ENCODE peak calls at places on chromosomes 12 and 14, in eight cellular contexts. X, R, N, C, B, J, Z and W are unnamed samples.

GRCh38 chr14:95300697-95301526 is 18.8 kb downstream of the CLMN start:
- DNase-seq in N (no peak), Z (no peak), R (no peak), J (no peak), B (peak; percentile 96), X (no peak), C (no peak), W (no peak)

GRCh38 chr14:64721391-64721791 is 17.2 kb downstream of the PLEKHG3 start:
- DNase-seq in N (no peak), J (peak; percentile 59), R (no peak), Z (peak; percentile 76), B (no peak), C (no peak), X (no peak), W (peak; percentile 49)

GRCh38 chr12:52139147-52139546 is 52.7 kb downstream of the KRT80 start:
- DNase-seq in B (no peak), N (no peak), X (no peak), C (no peak), R (no peak), J (no peak), Z (no peak), W (no peak)

GRCh38 chr12:20128926-20129325 is 239.4 kb upstream of the PDE3A start:
- DNase-seq in J (no peak), N (no peak), C (no peak), X (no peak), R (no peak), B (no peak), Z (peak; percentile 38), W (no peak)

GRCh38 chr14:55814064-55814463 is 234.1 kb downstream of the KTN1 start:
- DNase-seq in C (no peak), Z (no peak), J (peak; percentile 56), X (no peak), B (no peak), N (no peak), R (no peak), W (no peak)

GRCh38 chr14:73235531-73236155 is 1.7 kb upstream of the PAPLN start:
- DNase-seq in J (no peak), B (no peak), N (no peak), R (no peak), X (no peak), C (no peak), Z (peak; percentile 30), W (peak; percentile 14)

GRCh38 chr14:91419044-91419397 is 1.4 kb upstream of the CCDC88C start:
- DNase-seq in J (no peak), B (no peak), X (no peak), N (no peak), R (no peak), Z (no peak), C (no peak), W (no peak)

GRCh38 chr12:115451785-115452736 is 768.1 kb upstream of the TBX3 start:
- DNase-seq in X (peak; percentile 84), N (no peak), B (peak; percentile 66), C (peak; percentile 20), J (peak; percentile 28), Z (peak; percentile 4), R (peak; percentile 62), W (no peak)

GRCh38 chr14:52049271-52049670 is 19.6 kb downstream of the NID2 start:
- DNase-seq in R (no peak), X (no peak), C (no peak), B (no peak), J (no peak), Z (no peak), N (no peak), W (no peak)

GRCh38 chr14:51208982-51209381 is 31.1 kb upstream of the TMX1 start:
- DNase-seq in C (no peak), J (no peak), R (peak; percentile 9), B (no peak), X (peak; percentile 27), N (no peak), Z (no peak), W (no peak)

GRCh38 chr14:89407856-89408255 is 9.2 kb downstream of the FOXN3 start:
- DNase-seq in J (no peak), C (no peak), Z (no peak), N (no peak), R (peak; percentile 61), B (no peak), X (no peak), W (no peak)

GRCh38 chr12:77299910-77300772 is 234.8 kb upstream of the E2F7 start:
- DNase-seq in J (peak; percentile 56), R (no peak), N (no peak), C (no peak), B (no peak), Z (no peak), X (no peak), W (no peak)